ENCODE peak calls at places on chromosomes 13 and 19, in six cellular contexts. L, Z, D, M, Y and T are unnamed samples.

GRCh38 chr19:48393559-48394330 is at the start of gene GRIN2D:
- DNase-seq in L (no peak), Z (no peak), D (peak), M (no peak), Y (no peak), T (no peak)

GRCh38 chr19:33365676-33366075 is 7.8 kb upstream of the CEBPG start:
- DNase-seq in L (no peak), Z (no peak), D (no peak), M (no peak), Y (no peak), T (no peak)

GRCh38 chr19:40357655-40358054 is 9.2 kb downstream of the PLD3 start:
- DNase-seq in L (no peak), Z (peak), D (no peak), M (no peak), Y (no peak), T (no peak)

GRCh38 chr19:35076026-35076370 is 34.5 kb downstream of the HPN start:
- DNase-seq in L (no peak), Z (no peak), D (no peak), M (no peak), Y (no peak), T (no peak)

GRCh38 chr19:11549386-11549953 is 9.6 kb downstream of the ELOF1 start:
- DNase-seq in L (no peak), Z (no peak), D (no peak), M (no peak), Y (no peak), T (no peak)

GRCh38 chr19:8302357-8302691 is 5.8 kb downstream of the CD320 start:
- DNase-seq in L (peak), Z (no peak), D (peak), M (peak), Y (no peak), T (no peak)

GRCh38 chr19:58511353-58512208 is at the start of gene SLC27A5:
- DNase-seq in L (no peak), Z (no peak), D (no peak), M (no peak), Y (no peak), T (no peak)

GRCh38 chr19:33420821-33421220 is 47.3 kb downstream of the CEBPG start:
- DNase-seq in L (no peak), Z (no peak), D (no peak), M (no peak), Y (no peak), T (no peak)

GRCh38 chr13:26458196-26458734 is 99.2 kb upstream of the WASF3 start:
- DNase-seq in L (no peak), Z (no peak), D (no peak), M (no peak), Y (no peak), T (no peak)

GRCh38 chr19:47421844-47422395 is 2.6 kb upstream of the MEIS3 start:
- DNase-seq in L (no peak), Z (no peak), D (peak), M (peak), Y (no peak), T (no peak)

GRCh38 chr19:34502582-34503545 is 21.3 kb downstream of the WTIP start:
- DNase-seq in L (peak), Z (no peak), D (no peak), M (no peak), Y (no peak), T (no peak)

GRCh38 chr19:5967994-5968430 is 9.9 kb downstream of the RANBP3 start:
- DNase-seq in L (no peak), Z (peak), D (peak), M (peak), Y (peak), T (peak)

GRCh38 chr19:8831832-8832131 is 322 bp downstream of the ZNF558 start:
- DNase-seq in L (no peak), Z (no peak), D (no peak), M (no peak), Y (no peak), T (peak)

GRCh38 chr13:38685974-38686571 is 804 bp upstream of the FREM2 start:
- DNase-seq in L (no peak), Z (no peak), D (no peak), M (no peak), Y (peak), T (peak)

GRCh38 chr19:53158119-53158656 is 665 bp downstream of the ZNF347 start:
- DNase-seq in L (peak), Z (peak), D (peak), M (peak), Y (peak), T (no peak)

GRCh38 chr19:7069904-7070226 is 362 bp downstream of the ZNF557 start:
- DNase-seq in L (no peak), Z (no peak), D (no peak), M (no peak), Y (no peak), T (no peak)

GRCh38 chr19:50199254-50199545 is 4.2 kb upstream of the MYH14 start:
- DNase-seq in L (no peak), Z (no peak), D (no peak), M (no peak), Y (no peak), T (no peak)

GRCh38 chr19:50198431-50199253 is 4.8 kb upstream of the MYH14 start:
- DNase-seq in L (no peak), Z (no peak), D (no peak), M (no peak), Y (no peak), T (no peak)

GRCh38 chr19:50197348-50197747 is 6.1 kb upstream of the MYH14 start:
- DNase-seq in L (no peak), Z (no peak), D (no peak), M (no peak), Y (no peak), T (no peak)

GRCh38 chr19:50195224-50195623 is 8.2 kb upstream of the MYH14 start:
- DNase-seq in L (no peak), Z (no peak), D (no peak), M (no peak), Y (no peak), T (no peak)

GRCh38 chr19:50196322-50196932 is 7.0 kb upstream of the MYH14 start:
- DNase-seq in L (no peak), Z (no peak), D (no peak), M (no peak), Y (no peak), T (no peak)
- H3K4me3 ChIP-seq in L (no peak), Z (no peak), D (no peak), M (no peak), Y (no peak), T (no peak)

DNA sequence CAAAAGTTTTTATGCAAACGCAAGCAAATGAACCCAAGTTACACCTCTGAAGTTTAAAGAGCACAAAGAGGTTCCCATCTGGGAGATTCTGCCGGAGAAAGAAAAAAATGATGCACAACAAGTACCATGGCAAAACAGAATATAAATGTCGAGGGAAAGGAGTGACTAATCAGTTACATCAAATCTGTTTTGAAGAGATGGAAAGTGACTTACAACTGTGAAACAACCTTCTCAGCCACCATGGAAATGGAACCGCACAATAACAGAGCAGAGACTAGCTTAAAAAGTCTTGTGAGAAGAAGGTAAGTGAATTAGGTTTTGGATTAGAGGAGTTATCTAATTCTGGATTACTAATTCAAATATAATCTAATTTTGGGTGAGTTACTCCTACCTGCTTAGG is 2.4 kb downstream of the HSPH1 start:
- DNase-seq in L (no peak), Z (no peak), D (no peak), M (no peak), Y (peak), T (no peak)
- H3K4me3 ChIP-seq in L (no peak), Z (peak), D (peak), M (no peak), Y (peak), T (no peak)

DNA sequence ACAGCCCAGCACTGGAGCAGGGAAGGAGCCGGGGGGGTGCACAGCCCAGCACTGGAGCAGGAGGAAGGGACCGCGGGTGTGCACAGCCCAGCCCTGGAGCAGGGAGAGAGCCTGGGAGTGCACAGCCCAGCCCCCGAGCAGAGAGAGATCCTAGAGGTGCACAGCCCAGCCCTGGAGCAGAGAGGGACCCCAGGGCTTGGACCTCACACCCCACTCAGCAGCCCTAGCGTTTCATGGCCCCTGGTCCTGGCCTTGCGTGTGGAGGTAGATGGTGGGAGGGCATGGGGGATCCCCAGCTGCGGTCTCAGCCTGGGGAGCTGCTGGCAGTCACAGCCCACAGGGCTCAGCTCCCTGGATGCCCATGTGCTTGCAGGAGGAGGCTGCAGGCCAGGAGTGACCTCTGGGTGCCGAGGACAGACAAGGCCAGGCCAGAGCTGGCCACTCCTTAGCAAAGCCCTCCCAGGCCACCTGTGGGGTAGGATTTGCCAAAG is 25.1 kb downstream of the GAS6 start:
- DNase-seq in L (no peak), Z (no peak), D (no peak), M (no peak), Y (no peak), T (no peak)
- H3K4me3 ChIP-seq in L (peak), Z (no peak), D (no peak), M (peak), Y (peak), T (peak)

DNA sequence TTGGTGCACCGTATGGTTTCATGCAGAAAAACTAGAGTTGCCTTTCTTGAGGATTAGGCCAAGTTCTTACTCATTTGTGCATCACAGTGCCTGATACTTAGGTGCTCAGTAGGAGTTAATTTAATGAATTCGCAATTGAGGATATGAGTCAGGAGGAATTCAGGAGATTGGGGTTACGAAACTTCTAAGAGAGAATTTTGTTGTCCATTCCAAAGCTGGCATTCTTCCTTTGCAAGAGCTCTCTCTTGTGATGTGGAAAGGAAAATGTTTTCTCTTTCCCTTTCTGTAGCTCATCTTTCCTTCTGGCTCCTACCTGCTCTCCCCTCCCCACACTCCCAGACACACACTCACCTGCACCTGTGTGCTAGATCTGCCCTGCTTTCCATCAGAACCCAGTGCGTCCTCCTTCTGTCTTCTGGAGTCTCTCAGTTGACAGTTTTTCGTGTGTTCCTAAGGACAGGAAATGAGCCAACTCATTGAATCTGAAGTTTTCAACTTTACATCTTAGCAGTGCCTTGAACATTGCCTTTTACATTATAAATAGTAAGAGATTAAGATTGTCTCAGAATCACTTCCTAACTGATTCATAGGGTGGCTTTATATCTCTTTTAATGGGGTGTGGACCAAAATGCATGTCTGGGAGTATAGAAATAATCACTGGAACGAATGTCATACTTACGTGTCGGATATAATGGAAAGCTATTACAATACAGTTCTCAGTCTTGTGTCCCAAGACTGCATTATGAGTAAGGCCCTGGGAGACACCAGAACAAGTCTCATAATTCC is 19.7 kb upstream of the ERCC5 start:
- DNase-seq in L (no peak), Z (peak), D (no peak), M (no peak), Y (peak), T (peak)
- H3K4me3 ChIP-seq in L (no peak), Z (no peak), D (no peak), M (no peak), Y (peak), T (no peak)

GRCh38 chr19:17075860-17076538 is 422 bp downstream of the MYO9B start:
- DNase-seq in L (peak), Z (peak), D (peak), M (peak), Y (peak), T (peak)

GRCh38 chr19:17077447-17078028 is 2.0 kb downstream of the MYO9B start:
- DNase-seq in L (no peak), Z (no peak), D (no peak), M (no peak), Y (peak), T (no peak)

GRCh38 chr19:17075035-17075859 is at the start of the genes HAUS8 and MYO9B:
- DNase-seq in L (peak), Z (peak), D (peak), M (peak), Y (peak), T (peak)

GRCh38 chr19:17078038-17078919 is 2.7 kb downstream of the MYO9B start:
- DNase-seq in L (peak), Z (no peak), D (no peak), M (no peak), Y (peak), T (peak)

GRCh38 chr19:17076539-17076919 is 952 bp downstream of the MYO9B start:
- DNase-seq in L (no peak), Z (peak), D (no peak), M (no peak), Y (peak), T (peak)
- H3K4me3 ChIP-seq in L (peak), Z (peak), D (peak), M (peak), Y (peak), T (peak)

DNA sequence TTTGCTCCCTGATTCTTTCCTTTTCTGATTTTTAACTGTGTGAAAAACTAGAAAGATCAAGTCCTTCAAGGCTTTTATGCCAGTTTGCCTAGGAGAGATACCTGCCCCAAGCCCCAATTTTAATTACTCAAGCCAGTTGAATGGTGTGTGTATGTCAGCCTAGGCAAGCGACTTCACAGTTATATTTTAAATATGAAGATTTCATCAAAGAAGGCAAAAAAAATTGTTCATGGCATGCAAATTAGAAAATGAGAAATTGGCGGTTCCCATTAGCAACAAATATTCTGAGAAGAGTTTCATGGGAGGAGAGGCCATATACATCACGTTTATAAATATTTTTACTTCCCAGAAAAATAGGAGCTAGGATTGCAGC is 167.6 kb downstream of the SLC7A1 start:
- DNase-seq in L (no peak), Z (no peak), D (no peak), M (no peak), Y (no peak), T (no peak)
- H3K4me3 ChIP-seq in L (no peak), Z (no peak), D (peak), M (peak), Y (peak), T (peak)

DNA sequence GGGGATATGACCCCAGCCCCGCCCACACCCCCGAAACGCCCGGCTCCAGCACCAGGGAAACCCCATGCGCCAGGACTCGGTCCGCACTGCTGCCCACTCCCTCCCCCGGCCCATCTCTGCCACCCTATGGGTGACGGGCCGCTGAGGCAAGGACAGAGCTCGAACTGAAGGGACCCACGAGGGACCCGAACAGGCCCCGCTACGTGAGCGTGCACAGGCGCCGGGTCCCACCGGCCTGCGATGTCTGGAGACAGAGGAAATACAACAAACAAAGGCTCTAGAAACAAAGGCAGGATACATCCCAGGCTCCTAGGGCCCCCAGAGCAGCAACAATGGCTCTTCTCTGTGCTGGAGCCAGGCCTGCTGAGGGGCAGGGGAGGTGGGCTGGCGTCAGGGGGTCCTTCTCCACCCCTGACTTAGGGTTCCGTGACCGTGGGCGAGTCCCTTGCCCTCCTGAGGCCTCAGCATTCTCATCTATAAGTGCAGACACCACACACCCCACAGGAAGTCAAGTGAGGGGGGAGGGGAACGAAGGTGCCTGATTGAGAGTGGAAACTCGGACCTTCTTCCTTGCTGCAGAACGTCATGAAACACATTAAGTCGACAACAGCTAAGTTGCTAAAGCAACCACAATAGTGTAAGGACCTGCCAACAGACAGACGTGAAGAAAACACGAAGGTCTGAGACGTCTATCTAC is 3.1 kb downstream of the ABHD17A start:
- DNase-seq in L (no peak), Z (no peak), D (no peak), M (no peak), Y (no peak), T (no peak)
- H3K4me3 ChIP-seq in L (peak), Z (no peak), D (no peak), M (no peak), Y (no peak), T (no peak)

GRCh38 chr13:49441312-49441711 is 2.6 kb downstream of the CAB39L start:
- DNase-seq in L (no peak), Z (no peak), D (no peak), M (no peak), Y (no peak), T (no peak)

GRCh38 chr13:49437705-49438104 is 6.2 kb downstream of the CAB39L start:
- DNase-seq in L (no peak), Z (no peak), D (no peak), M (no peak), Y (no peak), T (no peak)

GRCh38 chr13:49439609-49440008 is 4.3 kb downstream of the CAB39L start:
- DNase-seq in L (no peak), Z (no peak), D (no peak), M (no peak), Y (no peak), T (no peak)

GRCh38 chr13:49435992-49436391 is 7.9 kb downstream of the CAB39L start:
- DNase-seq in L (no peak), Z (no peak), D (no peak), M (no peak), Y (no peak), T (no peak)

GRCh38 chr13:49436890-49437289 is 7.0 kb downstream of the CAB39L start:
- DNase-seq in L (no peak), Z (peak), D (peak), M (peak), Y (peak), T (peak)
- H3K4me3 ChIP-seq in L (no peak), Z (no peak), D (no peak), M (no peak), Y (no peak), T (no peak)